ENCODE peak calls at places on chromosomes 12 and 14, in six cellular contexts. One of them, this sample, is unnamed.

GRCh38 chr14:85596562-85596961 is 66.6 kb downstream of the FLRT2 start:
- DNase-seq in NCI-H1092: peak; percentile 45
- DNase-seq in dermis microvascular lymphatic vessel endothelial cell: no peak
- DNase-seq in LoVo: no peak
- DNase-seq in right cardiac atrium: no peak
- DNase-seq in NCI-H774: peak; percentile 17
- DNase-seq in this sample: peak; percentile 32

GRCh38 chr14:92607702-92608429 is 94.3 kb downstream of the RIN3 start:
- DNase-seq in NCI-H1092: no peak
- DNase-seq in dermis microvascular lymphatic vessel endothelial cell: peak; percentile 78
- DNase-seq in LoVo: peak; percentile 58
- DNase-seq in right cardiac atrium: no peak
- DNase-seq in NCI-H774: no peak
- DNase-seq in this sample: no peak

GRCh38 chr14:103151270-103151933 is 28.1 kb downstream of the TNFAIP2 start:
- DNase-seq in NCI-H1092: no peak
- DNase-seq in dermis microvascular lymphatic vessel endothelial cell: no peak
- DNase-seq in LoVo: no peak
- DNase-seq in right cardiac atrium: no peak
- DNase-seq in NCI-H774: no peak
- DNase-seq in this sample: no peak

GRCh38 chr12:117518594-117519270 is 157.3 kb upstream of the NOS1 start:
- DNase-seq in NCI-H1092: no peak
- DNase-seq in dermis microvascular lymphatic vessel endothelial cell: no peak
- DNase-seq in LoVo: no peak
- DNase-seq in right cardiac atrium: peak; percentile 87
- DNase-seq in NCI-H774: no peak
- DNase-seq in this sample: no peak

GRCh38 chr12:7833831-7834230 is 38.9 kb downstream of the SLC2A14 start:
- DNase-seq in NCI-H1092: no peak
- DNase-seq in dermis microvascular lymphatic vessel endothelial cell: no peak
- DNase-seq in LoVo: no peak
- DNase-seq in right cardiac atrium: no peak
- DNase-seq in NCI-H774: no peak
- DNase-seq in this sample: no peak

GRCh38 chr12:50642035-50642451 is 121.9 kb upstream of the ATF1 start:
- DNase-seq in NCI-H1092: no peak
- DNase-seq in dermis microvascular lymphatic vessel endothelial cell: no peak
- DNase-seq in LoVo: no peak
- DNase-seq in right cardiac atrium: no peak
- DNase-seq in NCI-H774: no peak
- DNase-seq in this sample: no peak

GRCh38 chr12:95100264-95101190 is 27.1 kb upstream of the NR2C1 start:
- DNase-seq in NCI-H1092: no peak
- DNase-seq in dermis microvascular lymphatic vessel endothelial cell: no peak
- DNase-seq in LoVo: no peak
- DNase-seq in right cardiac atrium: no peak
- DNase-seq in NCI-H774: no peak
- DNase-seq in this sample: no peak

GRCh38 chr14:52850520-52850919 is 59.1 kb upstream of the GNPNAT1 start:
- DNase-seq in NCI-H1092: no peak
- DNase-seq in dermis microvascular lymphatic vessel endothelial cell: no peak
- DNase-seq in LoVo: no peak
- DNase-seq in right cardiac atrium: no peak
- DNase-seq in NCI-H774: no peak
- DNase-seq in this sample: no peak

GRCh38 chr14:58639842-58640484 is 2.2 kb downstream of the DACT1 start:
- DNase-seq in NCI-H1092: peak; percentile 79
- DNase-seq in dermis microvascular lymphatic vessel endothelial cell: peak; percentile 48
- DNase-seq in LoVo: peak; percentile 58
- DNase-seq in right cardiac atrium: peak; percentile 26
- DNase-seq in NCI-H774: no peak
- DNase-seq in this sample: peak; percentile 36

GRCh38 chr12:125610971-125611370 is 545.7 kb downstream of the AACS start:
- DNase-seq in NCI-H1092: no peak
- DNase-seq in dermis microvascular lymphatic vessel endothelial cell: no peak
- DNase-seq in LoVo: no peak
- DNase-seq in right cardiac atrium: no peak
- DNase-seq in NCI-H774: no peak
- DNase-seq in this sample: no peak

GRCh38 chr14:103207404-103208072 is 84.3 kb downstream of the TNFAIP2 start:
- DNase-seq in NCI-H1092: no peak
- DNase-seq in dermis microvascular lymphatic vessel endothelial cell: no peak
- DNase-seq in LoVo: no peak
- DNase-seq in right cardiac atrium: peak; percentile 78
- DNase-seq in NCI-H774: no peak
- DNase-seq in this sample: no peak

GRCh38 chr12:64530566-64530965 is 78.6 kb downstream of the TBK1 start:
- DNase-seq in NCI-H1092: no peak
- DNase-seq in dermis microvascular lymphatic vessel endothelial cell: no peak
- DNase-seq in LoVo: no peak
- DNase-seq in right cardiac atrium: no peak
- DNase-seq in NCI-H774: no peak
- DNase-seq in this sample: no peak

GRCh38 chr12:84599539-84599938 is 313.1 kb downstream of the SLC6A15 start:
- DNase-seq in NCI-H1092: no peak
- DNase-seq in dermis microvascular lymphatic vessel endothelial cell: no peak
- DNase-seq in LoVo: peak; percentile 20
- DNase-seq in right cardiac atrium: no peak
- DNase-seq in NCI-H774: peak; percentile 20
- DNase-seq in this sample: peak; percentile 63

GRCh38 chr12:29625359-29625953 is 128.0 kb upstream of the OVCH1 start:
- DNase-seq in NCI-H1092: no peak
- DNase-seq in dermis microvascular lymphatic vessel endothelial cell: no peak
- DNase-seq in LoVo: no peak
- DNase-seq in right cardiac atrium: no peak
- DNase-seq in NCI-H774: no peak
- DNase-seq in this sample: no peak

GRCh38 chr12:6934110-6934509 is 6.4 kb downstream of the ATN1 start:
- DNase-seq in NCI-H1092: no peak
- DNase-seq in dermis microvascular lymphatic vessel endothelial cell: peak; percentile 32
- DNase-seq in LoVo: no peak
- DNase-seq in right cardiac atrium: peak; percentile 83
- DNase-seq in NCI-H774: no peak
- DNase-seq in this sample: no peak

GRCh38 chr12:97982684-97983083 is 520.1 kb downstream of the RMST start:
- DNase-seq in NCI-H1092: no peak
- DNase-seq in dermis microvascular lymphatic vessel endothelial cell: no peak
- DNase-seq in LoVo: no peak
- DNase-seq in right cardiac atrium: no peak
- DNase-seq in NCI-H774: no peak
- DNase-seq in this sample: no peak

GRCh38 chr14:83164016-83164415 is 1630.4 kb upstream of the SEL1L start:
- DNase-seq in NCI-H1092: no peak
- DNase-seq in dermis microvascular lymphatic vessel endothelial cell: no peak
- DNase-seq in LoVo: no peak
- DNase-seq in right cardiac atrium: no peak
- DNase-seq in NCI-H774: no peak
- DNase-seq in this sample: no peak

GRCh38 chr14:96086032-96086431 is 46.9 kb downstream of the C14orf132 start:
- DNase-seq in NCI-H1092: no peak
- DNase-seq in dermis microvascular lymphatic vessel endothelial cell: no peak
- DNase-seq in LoVo: no peak
- DNase-seq in right cardiac atrium: no peak
- DNase-seq in NCI-H774: no peak
- DNase-seq in this sample: no peak

GRCh38 chr12:57511588-57512325 is 8.6 kb downstream of the DDIT3 start:
- DNase-seq in NCI-H1092: no peak
- DNase-seq in dermis microvascular lymphatic vessel endothelial cell: no peak
- DNase-seq in LoVo: no peak
- DNase-seq in right cardiac atrium: no peak
- DNase-seq in NCI-H774: no peak
- DNase-seq in this sample: no peak

GRCh38 chr12:122836027-122836921 is 1.0 kb downstream of the HIP1R start:
- DNase-seq in NCI-H1092: no peak
- DNase-seq in dermis microvascular lymphatic vessel endothelial cell: no peak
- DNase-seq in LoVo: peak; percentile 53
- DNase-seq in right cardiac atrium: peak; percentile 70
- DNase-seq in NCI-H774: peak; percentile 29
- DNase-seq in this sample: no peak

GRCh38 chr12:32457251-32458025 is 58.1 kb downstream of the FGD4 start:
- DNase-seq in NCI-H1092: no peak
- DNase-seq in dermis microvascular lymphatic vessel endothelial cell: no peak
- DNase-seq in LoVo: no peak
- DNase-seq in right cardiac atrium: no peak
- DNase-seq in NCI-H774: no peak
- DNase-seq in this sample: no peak

GRCh38 chr14:104601786-104602185 is 2.8 kb downstream of the TMEM179 start:
- DNase-seq in NCI-H1092: no peak
- DNase-seq in dermis microvascular lymphatic vessel endothelial cell: no peak
- DNase-seq in LoVo: no peak
- DNase-seq in right cardiac atrium: peak; percentile 59
- DNase-seq in NCI-H774: no peak
- DNase-seq in this sample: no peak

GRCh38 chr12:108495054-108495453 is 20.0 kb upstream of the FICD start:
- DNase-seq in NCI-H1092: no peak
- DNase-seq in dermis microvascular lymphatic vessel endothelial cell: peak; percentile 7
- DNase-seq in LoVo: no peak
- DNase-seq in right cardiac atrium: peak; percentile 66
- DNase-seq in NCI-H774: no peak
- DNase-seq in this sample: no peak

GRCh38 chr12:15336772-15337553 is 14.7 kb downstream of the PTPRO start:
- DNase-seq in NCI-H1092: no peak
- DNase-seq in dermis microvascular lymphatic vessel endothelial cell: no peak
- DNase-seq in LoVo: no peak
- DNase-seq in right cardiac atrium: no peak
- DNase-seq in NCI-H774: no peak
- DNase-seq in this sample: no peak

GRCh38 chr14:61469771-61470170 is 148.4 kb downstream of the PRKCH start:
- DNase-seq in NCI-H1092: no peak
- DNase-seq in dermis microvascular lymphatic vessel endothelial cell: no peak
- DNase-seq in LoVo: no peak
- DNase-seq in right cardiac atrium: no peak
- DNase-seq in NCI-H774: no peak
- DNase-seq in this sample: no peak

GRCh38 chr14:57729208-57730187 is 136.4 kb downstream of the SLC35F4 start:
- DNase-seq in NCI-H1092: no peak
- DNase-seq in dermis microvascular lymphatic vessel endothelial cell: no peak
- DNase-seq in LoVo: no peak
- DNase-seq in right cardiac atrium: no peak
- DNase-seq in NCI-H774: no peak
- DNase-seq in this sample: no peak

GRCh38 chr12:112463478-112463877 is 44.7 kb downstream of the PTPN11 start:
- DNase-seq in NCI-H1092: no peak
- DNase-seq in dermis microvascular lymphatic vessel endothelial cell: peak; percentile 22
- DNase-seq in LoVo: no peak
- DNase-seq in right cardiac atrium: no peak
- DNase-seq in NCI-H774: no peak
- DNase-seq in this sample: no peak

GRCh38 chr12:12439636-12440035 is 82.8 kb downstream of the BORCS5 start:
- DNase-seq in NCI-H1092: no peak
- DNase-seq in dermis microvascular lymphatic vessel endothelial cell: peak; percentile 99
- DNase-seq in LoVo: no peak
- DNase-seq in right cardiac atrium: no peak
- DNase-seq in NCI-H774: no peak
- DNase-seq in this sample: no peak

GRCh38 chr12:39573971-39574370 is 45.6 kb downstream of the ABCD2 start:
- DNase-seq in NCI-H1092: no peak
- DNase-seq in dermis microvascular lymphatic vessel endothelial cell: no peak
- DNase-seq in LoVo: no peak
- DNase-seq in right cardiac atrium: no peak
- DNase-seq in NCI-H774: no peak
- DNase-seq in this sample: no peak

GRCh38 chr12:23217158-23217557 is 592.2 kb downstream of the ETNK1 start:
- DNase-seq in NCI-H1092: no peak
- DNase-seq in dermis microvascular lymphatic vessel endothelial cell: no peak
- DNase-seq in LoVo: no peak
- DNase-seq in right cardiac atrium: no peak
- DNase-seq in NCI-H774: no peak
- DNase-seq in this sample: no peak

GRCh38 chr12:24943947-24944597 is 4.8 kb downstream of the BCAT1 start:
- DNase-seq in NCI-H1092: no peak
- DNase-seq in dermis microvascular lymphatic vessel endothelial cell: no peak
- DNase-seq in LoVo: no peak
- DNase-seq in right cardiac atrium: no peak
- DNase-seq in NCI-H774: no peak
- DNase-seq in this sample: no peak

GRCh38 chr14:95514131-95515079 is 2.0 kb downstream of the SYNE3 start:
- DNase-seq in NCI-H1092: no peak
- DNase-seq in dermis microvascular lymphatic vessel endothelial cell: no peak
- DNase-seq in LoVo: no peak
- DNase-seq in right cardiac atrium: peak; percentile 67
- DNase-seq in NCI-H774: peak; percentile 68
- DNase-seq in this sample: no peak

GRCh38 chr12:78060186-78060585 is 229.5 kb downstream of the NAV3 start:
- DNase-seq in NCI-H1092: no peak
- DNase-seq in dermis microvascular lymphatic vessel endothelial cell: no peak
- DNase-seq in LoVo: no peak
- DNase-seq in right cardiac atrium: no peak
- DNase-seq in NCI-H774: no peak
- DNase-seq in this sample: no peak

GRCh38 chr12:8032242-8033152 is at the start of gene FOXJ2:
- DNase-seq in NCI-H1092: peak; percentile 50
- DNase-seq in dermis microvascular lymphatic vessel endothelial cell: peak; percentile 24
- DNase-seq in LoVo: peak; percentile 78
- DNase-seq in right cardiac atrium: peak; percentile 93
- DNase-seq in NCI-H774: peak; percentile 59
- DNase-seq in this sample: no peak

GRCh38 chr14:29853272-29853671 is 74.4 kb downstream of the PRKD1 start:
- DNase-seq in NCI-H1092: no peak
- DNase-seq in dermis microvascular lymphatic vessel endothelial cell: no peak
- DNase-seq in LoVo: no peak
- DNase-seq in right cardiac atrium: no peak
- DNase-seq in NCI-H774: no peak
- DNase-seq in this sample: no peak

GRCh38 chr14:89424241-89424640 is 7.2 kb upstream of the FOXN3 start:
- DNase-seq in NCI-H1092: no peak
- DNase-seq in dermis microvascular lymphatic vessel endothelial cell: no peak
- DNase-seq in LoVo: no peak
- DNase-seq in right cardiac atrium: no peak
- DNase-seq in NCI-H774: no peak
- DNase-seq in this sample: no peak

This sample was measured in NCI-H1436 treated with DMSO at 0.1 percent for 48 hours.